ENCODE peak calls at places on chromosomes 13 and 19, in nine cellular contexts. O is GM12865; F is brain microvascular endothelial cell; B is nephron progenitor cell; E is stimulated activated CD4-positive, alpha-beta T cell treated with anti-CD3 and anti-CD28 coated beads, Interleukin-4, amount 100 ng/mL, for 48 hours; D is posterior cingulate gyrus; L is left ventricle myocardium inferior; V is stimulated activated CD8-positive, alpha-beta memory T cell treated with anti-CD3 and anti-CD28 coated beads, Interleukin-15, amount 100 ng/mL, for 1 hour; U is HEK293T. C is an unnamed sample.

GRCh38 chr13:49063526-49063925 is 87.8 kb downstream of the FNDC3A start:
- DNase-seq in E (no peak), L (no peak), V (no peak), U (no peak), D (no peak), B (no peak), O (no peak), F (no peak), C (no peak)

GRCh38 chr13:99376132-99376531 is 68.9 kb upstream of the GPR183 start:
- DNase-seq in O (peak), E (no peak), L (no peak), V (no peak), F (no peak), U (no peak), B (no peak), D (no peak), C (no peak)

GRCh38 chr13:24076124-24076523 is 84.4 kb upstream of the SPATA13 start:
- DNase-seq in F (no peak), V (no peak), B (no peak), L (no peak), O (no peak), D (no peak), E (no peak), U (no peak), C (no peak)

GRCh38 chr13:59088716-59089115 is 1075.0 kb downstream of the DIAPH3 start:
- DNase-seq in D (no peak), V (no peak), E (no peak), B (no peak), F (peak), L (no peak), O (no peak), U (no peak), C (no peak)

GRCh38 chr19:47381653-47382279 is 32.7 kb downstream of the DHX34 start:
- DNase-seq in L (no peak), U (no peak), V (no peak), D (no peak), B (no peak), O (peak), F (no peak), E (no peak), C (no peak)

GRCh38 chr19:3113100-3114017 is 19.2 kb downstream of the GNA11 start:
- DNase-seq in F (no peak), D (no peak), U (no peak), E (no peak), V (no peak), B (no peak), L (no peak), O (no peak), C (no peak)

GRCh38 chr13:51266642-51267041 is 44.4 kb downstream of the FAM124A start:
- DNase-seq in L (no peak), F (no peak), U (no peak), O (no peak), B (no peak), D (no peak), V (no peak), E (no peak), C (no peak)

GRCh38 chr19:33638167-33639033 is 16.6 kb downstream of the CHST8 start:
- DNase-seq in D (no peak), U (no peak), V (no peak), E (no peak), B (no peak), O (no peak), F (no peak), L (no peak), C (no peak)

GRCh38 chr19:40650749-40651305 is 39.6 kb downstream of the NUMBL start:
- DNase-seq in E (no peak), B (no peak), D (no peak), F (no peak), V (no peak), O (no peak), U (no peak), L (no peak), C (no peak)

GRCh38 chr19:42153606-42154405 is 21.6 kb upstream of the POU2F2 start:
- DNase-seq in B (no peak), D (no peak), O (no peak), U (no peak), V (no peak), E (no peak), L (no peak), F (no peak), C (no peak)

GRCh38 chr19:28705008-28705407 is 507.9 kb downstream of the UQCRFS1 start:
- DNase-seq in V (no peak), D (no peak), L (no peak), F (peak), U (no peak), O (no peak), B (no peak), E (no peak), C (no peak)

GRCh38 chr19:28972144-28972543 is 240.8 kb downstream of the UQCRFS1 start:
- DNase-seq in O (no peak), E (no peak), F (no peak), B (no peak), D (no peak), L (no peak), V (no peak), U (no peak), C (no peak)

GRCh38 chr13:110479648-110480047 is 81.9 kb downstream of the RAB20 start:
- DNase-seq in D (no peak), V (no peak), U (no peak), E (no peak), L (peak), B (no peak), F (no peak), O (no peak), C (peak)

GRCh38 chr19:57319869-57320179 is 448 bp upstream of the ZNF543 start:
- DNase-seq in V (no peak), E (no peak), L (no peak), D (no peak), U (no peak), F (no peak), O (no peak), B (no peak), C (no peak)

GRCh38 chr19:2923510-2923909 is 21.3 kb downstream of the ZNF77 start:
- DNase-seq in V (no peak), L (no peak), E (no peak), B (no peak), U (no peak), D (no peak), F (no peak), O (no peak), C (no peak)

GRCh38 chr19:28168557-28168956 is 1044.4 kb downstream of the UQCRFS1 start:
- DNase-seq in U (no peak), E (no peak), B (peak), V (no peak), L (no peak), O (no peak), D (no peak), F (no peak), C (no peak)

GRCh38 chr19:11288349-11288748 is 7.6 kb upstream of the TSPAN16 start:
- DNase-seq in E (no peak), D (no peak), V (no peak), L (no peak), U (no peak), F (peak), B (no peak), O (peak), C (peak)

GRCh38 chr19:35590875-35591274 is 4.9 kb downstream of the PMIS2 start:
- DNase-seq in D (no peak), B (no peak), L (no peak), U (no peak), F (no peak), E (no peak), V (no peak), O (no peak), C (no peak)

GRCh38 chr13:31476266-31476665 is 263.1 kb upstream of the RXFP2 start:
- DNase-seq in L (no peak), F (peak), V (no peak), O (no peak), E (no peak), B (no peak), D (no peak), U (no peak), C (peak)

GRCh38 chr13:111359237-111359915 is 38.9 kb downstream of the TEX29 start:
- DNase-seq in F (no peak), D (no peak), V (no peak), O (no peak), E (no peak), B (no peak), L (no peak), U (no peak), C (no peak)

GRCh38 chr19:40332669-40333068 is 15.5 kb downstream of the C19orf47 start:
- DNase-seq in E (no peak), O (no peak), L (no peak), U (no peak), V (no peak), B (no peak), D (no peak), F (no peak), C (no peak)

GRCh38 chr13:73201601-73202000 is 142.8 kb downstream of the KLF5 start:
- DNase-seq in B (no peak), E (no peak), V (no peak), D (no peak), L (no peak), F (no peak), U (no peak), O (no peak), C (no peak)

GRCh38 chr19:1408300-1409203 is 1.2 kb downstream of the DAZAP1 start:
- DNase-seq in B (peak), V (no peak), F (peak), O (peak), L (peak), D (no peak), E (peak), U (no peak), C (peak)

GRCh38 chr19:32748497-32748896 is 28.9 kb downstream of the TDRD12 start:
- DNase-seq in U (no peak), O (peak), E (no peak), B (no peak), F (no peak), D (no peak), L (no peak), V (no peak), C (no peak)

GRCh38 chr13:72514141-72514540 is 213.3 kb downstream of the MZT1 start:
- DNase-seq in B (no peak), O (no peak), E (no peak), D (no peak), V (no peak), F (peak), U (no peak), L (no peak), C (no peak)

C was measured in right cardiac atrium.